ENCODE peak calls at places on chromosome 12, in eight cellular contexts. A, Y, P, H, O, J, F and E are unnamed samples.

GRCh38 chr12:49893753-49894752 is 9.6 kb downstream of the FAIM2 start:
- DNase-seq in A (no peak), Y (no peak), P (peak; percentile 68), H (no peak), O (no peak), J (no peak), F (no peak), E (no peak)

GRCh38 chr12:25829192-25829591 is 129.3 kb upstream of the RASSF8 start:
- DNase-seq in A (no peak), Y (no peak), P (peak; percentile 77), H (no peak), O (no peak), J (no peak), F (no peak), E (no peak)

GRCh38 chr12:21248679-21249078 is 86.0 kb downstream of the SLCO1A2 start:
- DNase-seq in A (peak; percentile 29), Y (no peak), P (peak; percentile 11), H (no peak), O (no peak), J (no peak), F (no peak), E (no peak)

GRCh38 chr12:131044760-131045381 is 91.2 kb downstream of the ADGRD1 start:
- DNase-seq in A (no peak), Y (no peak), P (no peak), H (no peak), O (no peak), J (no peak), F (no peak), E (no peak)

GRCh38 chr12:6635375-6635855 is 344 bp downstream of the LPAR5 start:
- DNase-seq in A (no peak), Y (peak; percentile 69), P (no peak), H (no peak), O (no peak), J (peak; percentile 36), F (no peak), E (no peak)

GRCh38 chr12:6777386-6777785 is 5.1 kb downstream of the LAG3 start:
- DNase-seq in A (no peak), Y (no peak), P (no peak), H (no peak), O (no peak), J (no peak), F (no peak), E (no peak)

GRCh38 chr12:43969882-43970281 is 134.0 kb downstream of the TMEM117 start:
- DNase-seq in A (no peak), Y (no peak), P (peak; percentile 41), H (no peak), O (no peak), J (no peak), F (no peak), E (no peak)

GRCh38 chr12:82650627-82651337 is 35.9 kb upstream of the TMTC2 start:
- DNase-seq in A (no peak), Y (peak; percentile 45), P (peak; percentile 96), H (peak; percentile 74), O (no peak), J (no peak), F (no peak), E (no peak)

GRCh38 chr12:97335093-97335492 is 127.5 kb upstream of the RMST start:
- DNase-seq in A (no peak), Y (no peak), P (no peak), H (no peak), O (no peak), J (no peak), F (no peak), E (no peak)

GRCh38 chr12:53236443-53237111 is 4.6 kb upstream of the RARG start:
- DNase-seq in A (no peak), Y (no peak), P (no peak), H (no peak), O (no peak), J (no peak), F (no peak), E (no peak)

GRCh38 chr12:49823350-49823749 is 4.9 kb downstream of the NCKAP5L start:
- DNase-seq in A (no peak), Y (no peak), P (no peak), H (no peak), O (no peak), J (no peak), F (no peak), E (no peak)

GRCh38 chr12:131379758-131380157 is 331.1 kb upstream of the SFSWAP start:
- DNase-seq in A (no peak), Y (no peak), P (no peak), H (no peak), O (no peak), J (no peak), F (no peak), E (no peak)

GRCh38 chr12:13376627-13377373 is 180.3 kb downstream of the EMP1 start:
- DNase-seq in A (no peak), Y (no peak), P (peak; percentile 72), H (no peak), O (no peak), J (no peak), F (no peak), E (no peak)

GRCh38 chr12:64682572-64683277 is 72.4 kb downstream of the RASSF3 start:
- DNase-seq in A (peak; percentile 45), Y (no peak), P (peak; percentile 40), H (no peak), O (no peak), J (no peak), F (no peak), E (no peak)

GRCh38 chr12:82019533-82019932 is 260.4 kb upstream of the PPFIA2 start:
- DNase-seq in A (no peak), Y (no peak), P (peak; percentile 2), H (no peak), O (no peak), J (no peak), F (no peak), E (no peak)

GRCh38 chr12:4717806-4718205 is 2.4 kb upstream of the GALNT8 start:
- DNase-seq in A (no peak), Y (no peak), P (no peak), H (no peak), O (no peak), J (no peak), F (no peak), E (no peak)
- TF ChIP-seq CTCF in A (no peak), Y (no peak), P (no peak), H (peak; percentile 30), O (no peak), J (no peak), F (no peak), E (no peak)

DNA sequence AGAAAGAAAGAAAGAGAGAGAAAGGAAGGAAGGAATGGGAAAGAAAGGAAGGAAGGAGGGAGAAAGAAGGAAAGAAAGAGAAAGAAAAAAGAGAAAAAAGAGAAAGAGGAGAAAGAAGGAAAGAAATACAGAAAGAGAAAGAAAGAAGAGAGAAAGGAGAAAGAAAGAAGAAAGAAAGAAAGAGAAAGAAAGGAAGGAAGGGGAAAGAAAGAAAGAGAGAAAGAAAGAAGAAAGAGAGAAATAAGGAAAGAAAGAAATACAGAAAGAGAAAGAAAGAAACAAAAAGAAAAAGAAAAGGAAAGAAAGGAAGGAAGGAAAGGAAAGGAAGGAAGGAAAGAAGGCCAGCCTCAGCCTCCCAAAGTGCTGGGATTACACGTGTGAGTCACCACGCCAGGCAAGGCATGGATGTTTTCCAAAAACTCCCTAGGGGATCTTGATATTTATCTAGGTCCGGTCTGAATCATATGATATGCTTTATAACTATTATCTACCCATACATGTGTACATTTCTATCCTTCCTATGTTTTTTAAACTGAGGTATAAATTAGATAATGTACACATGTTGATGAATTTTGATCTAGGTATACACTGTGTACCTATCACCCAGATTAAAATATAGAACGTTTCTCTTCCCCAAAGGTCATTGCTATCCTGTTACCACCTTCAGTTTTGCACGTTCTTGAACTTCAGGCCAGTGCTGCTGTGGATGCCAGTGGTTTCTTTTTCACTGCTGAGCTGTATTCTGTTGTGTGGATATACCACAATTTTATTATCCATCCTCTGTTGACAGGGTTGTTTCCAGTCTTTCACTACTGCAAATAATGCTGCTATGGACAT is 177.9 kb downstream of the RBM19 start:
- DNase-seq in A (no peak), Y (no peak), P (no peak), H (no peak), O (no peak), J (no peak), F (no peak), E (no peak)
- TF ChIP-seq CTCF in A (no peak), Y (no peak), P (no peak), H (no peak), O (no peak), J (no peak), F (no peak), E (no peak)

DNA sequence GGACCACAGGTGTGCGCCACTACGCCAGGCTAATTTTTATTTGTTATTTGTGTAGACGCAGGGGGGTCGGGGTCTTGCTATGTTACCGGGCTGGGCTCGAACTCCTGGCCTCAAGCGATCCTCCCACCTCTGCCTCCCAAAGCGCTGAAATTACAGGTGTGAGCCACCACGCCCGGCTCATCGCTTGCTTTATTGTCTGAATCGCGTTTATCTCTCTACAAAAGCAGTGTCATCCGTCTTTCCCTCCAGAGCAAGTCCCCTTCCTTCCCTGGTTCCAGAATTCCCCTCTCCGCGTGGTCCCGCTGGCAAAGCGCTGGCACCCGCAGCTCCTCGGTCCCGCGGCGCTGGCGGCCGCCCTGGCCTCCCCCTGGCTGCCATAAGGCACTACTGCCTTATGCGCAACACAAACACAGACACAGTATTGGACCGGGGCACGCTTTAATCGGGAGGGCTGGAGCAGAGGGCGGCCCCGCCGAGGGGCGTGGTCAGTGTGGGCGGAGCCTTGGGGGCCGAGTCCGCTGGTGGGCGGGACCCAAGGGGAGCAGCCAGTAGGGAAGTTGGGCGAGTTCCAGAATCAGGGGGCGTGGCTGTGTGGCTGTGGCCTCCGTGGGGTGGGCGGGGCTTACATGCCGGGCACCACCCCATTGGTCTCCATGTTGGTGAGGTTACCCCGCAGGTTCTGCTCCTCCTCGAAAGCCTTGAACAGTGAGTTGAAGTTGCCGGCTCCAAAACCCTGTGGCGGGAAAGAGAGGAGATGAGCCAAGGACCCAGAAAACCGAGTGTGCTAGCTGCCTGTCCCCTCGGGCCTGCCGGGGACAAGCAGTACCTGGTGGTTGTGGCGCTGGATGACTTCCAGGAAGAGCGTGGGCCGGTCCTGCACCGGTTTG is 19.3 kb downstream of the HPD start:
- DNase-seq in A (peak; percentile 99), Y (peak; percentile 99), P (peak; percentile 98), H (no peak), O (peak; percentile 97), J (peak; percentile 99), F (peak; percentile 100), E (peak; percentile 100)
- TF ChIP-seq CTCF in A (peak; percentile 38), Y (no peak), P (no peak), H (no peak), O (peak; percentile 44), J (peak; percentile 22), F (peak; percentile 69), E (peak; percentile 29)

GRCh38 chr12:29660847-29661246 is 122.9 kb downstream of the TMTC1 start:
- DNase-seq in A (no peak), Y (no peak), P (no peak), H (no peak), O (no peak), J (no peak), F (no peak), E (no peak)
- TF ChIP-seq CTCF in A (no peak), Y (no peak), P (no peak), H (no peak), O (no peak), J (no peak), F (no peak), E (no peak)

GRCh38 chr12:79183003-79183402 is 318.4 kb downstream of the SYT1 start:
- DNase-seq in A (no peak), Y (no peak), P (no peak), H (no peak), O (no peak), J (no peak), F (no peak), E (no peak)
- TF ChIP-seq CTCF in A (no peak), Y (no peak), P (no peak), H (no peak), O (no peak), J (no peak), F (no peak), E (no peak)